ENCODE peak calls at places on chromosomes 16 and 17, in four cellular contexts. Z is NCI-H1092 treated with DMSO at 0.1 percent for 48 hours, Q is GM12864, R is cardiac muscle cell. L is an unnamed sample.
A peak's percentile ranks its signal among the peaks of the same experiment; 100 is the strongest.

GRCh38 chr16:80614908-80615696 is 74.3 kb downstream of the DYNLRB2 start:
- DNase-seq in Q (no peak), Z (no peak), R (peak; percentile 69), L (no peak)

GRCh38 chr16:16120382-16121184 is 102.7 kb downstream of the ABCC6 start:
- DNase-seq in Z (peak; percentile 91), R (peak; percentile 47), Q (no peak), L (no peak)

GRCh38 chr16:67375161-67375560 is 18.1 kb downstream of the TPPP3 start:
- DNase-seq in R (no peak), Q (no peak), Z (no peak), L (no peak)

GRCh38 chr17:49746791-49747490 is 17.0 kb downstream of the FAM117A start:
- DNase-seq in Q (peak; percentile 80), R (no peak), Z (no peak), L (no peak)

GRCh38 chr16:6165330-6165984 is 1067.9 kb upstream of the EEF2KMT start:
- DNase-seq in R (no peak), Z (no peak), Q (no peak), L (no peak)

GRCh38 chr17:68328676-68329075 is 37.4 kb downstream of the ARSG start:
- DNase-seq in Q (no peak), Z (no peak), R (no peak), L (no peak)

GRCh38 chr16:66588981-66589713 is 9.9 kb downstream of the CMTM2 start:
- DNase-seq in R (peak; percentile 44), Z (no peak), Q (no peak), L (no peak)

GRCh38 chr16:30937692-30938091 is 11.2 kb upstream of the ORAI3 start:
- DNase-seq in R (no peak), Z (no peak), Q (no peak), L (no peak)

GRCh38 chr16:495127-495748 is 32.3 kb upstream of the CAPN15 start:
- DNase-seq in Q (no peak), Z (peak; percentile 20), R (peak; percentile 59), L (peak; percentile 22)

GRCh38 chr16:70433456-70434103 is 5.3 kb downstream of the ST3GAL2 start:
- DNase-seq in Q (no peak), R (peak; percentile 89), Z (no peak), L (no peak)

GRCh38 chr17:4562000-4562969 is 1.9 kb upstream of the GGT6 start:
- DNase-seq in Q (no peak), R (no peak), Z (no peak), L (no peak)

GRCh38 chr16:72913551-72913950 is 134.4 kb downstream of the ZFHX3 start:
- DNase-seq in R (no peak), Q (no peak), Z (no peak), L (no peak)

GRCh38 chr17:8101721-8102120 is 14.2 kb upstream of the ALOX12B start:
- DNase-seq in Q (no peak), R (no peak), Z (no peak), L (no peak)

GRCh38 chr17:64354396-64354795 is 36.3 kb downstream of the PECAM1 start:
- DNase-seq in Z (no peak), R (no peak), Q (no peak), L (no peak)

GRCh38 chr16:66798162-66798561 is 3.2 kb downstream of the TERB1 start:
- DNase-seq in Q (no peak), Z (no peak), R (peak; percentile 19), L (no peak)

GRCh38 chr16:88084881-88085280 is 133.6 kb downstream of the BANP start:
- DNase-seq in Z (no peak), R (peak; percentile 19), Q (no peak), L (no peak)

GRCh38 chr16:9333515-9333914 is 242.1 kb downstream of the HAPSTR1 start:
- DNase-seq in R (no peak), Q (no peak), Z (no peak), L (no peak)

GRCh38 chr17:4833941-4834501 is 881 bp downstream of the MINK1 start:
- DNase-seq in R (peak; percentile 53), Q (no peak), Z (no peak), L (no peak)

GRCh38 chr17:28549274-28550132 is 2.9 kb downstream of the UNC119 start:
- DNase-seq in R (no peak), Z (no peak), Q (peak; percentile 60), L (no peak)

GRCh38 chr17:40854175-40854814 is 12.7 kb downstream of the KRT12 start:
- DNase-seq in Q (no peak), Z (no peak), R (peak; percentile 84), L (peak; percentile 83)

GRCh38 chr17:3678095-3678820 is 9.6 kb downstream of the EMC6 start:
- DNase-seq in R (no peak), Z (no peak), Q (no peak), L (no peak)

GRCh38 chr17:16463341-16464000 is 28.5 kb downstream of the LRRC75A start:
- DNase-seq in R (peak; percentile 73), Q (no peak), Z (peak; percentile 66), L (no peak)

GRCh38 chr16:48176635-48177408 is 21.0 kb upstream of the ABCC12 start:
- DNase-seq in R (no peak), Q (no peak), Z (no peak), L (no peak)

L was measured in NCI-H460.